ENCODE peak calls at places on chromosomes 7 and 10, in ten cellular contexts. One of them, this sample, is unnamed.

GRCh38 chr7:2709553-2710165 is 21.7 kb downstream of the AMZ1 start:
- DNase-seq in left ventricle myocardium inferior: peak; percentile 57
- DNase-seq in pancreas: peak; percentile 50
- DNase-seq in upper lobe of left lung: peak; percentile 80
- DNase-seq in stomach: peak; percentile 82
- DNase-seq in keratinocyte: peak; percentile 42
- DNase-seq in Panc1: peak; percentile 33
- DNase-seq in ovary: peak; percentile 73
- DNase-seq in astrocyte: no peak
- DNase-seq in GM12878: peak; percentile 61
- DNase-seq in this sample: peak; percentile 75

GRCh38 chr10:12419279-12419847 is 70.0 kb downstream of the CAMK1D start:
- DNase-seq in left ventricle myocardium inferior: no peak
- DNase-seq in pancreas: no peak
- DNase-seq in upper lobe of left lung: no peak
- DNase-seq in stomach: no peak
- DNase-seq in keratinocyte: peak; percentile 69
- DNase-seq in Panc1: peak; percentile 70
- DNase-seq in ovary: no peak
- DNase-seq in astrocyte: peak; percentile 100
- DNase-seq in GM12878: no peak
- DNase-seq in this sample: peak; percentile 90

GRCh38 chr7:4115442-4115841 is 566.7 kb upstream of the FOXK1 start:
- DNase-seq in left ventricle myocardium inferior: no peak
- DNase-seq in pancreas: no peak
- DNase-seq in upper lobe of left lung: no peak
- DNase-seq in stomach: no peak
- DNase-seq in keratinocyte: no peak
- DNase-seq in Panc1: no peak
- DNase-seq in ovary: no peak
- DNase-seq in astrocyte: no peak
- DNase-seq in GM12878: no peak
- DNase-seq in this sample: no peak

GRCh38 chr7:131462059-131462458 is 94.4 kb downstream of the PODXL start:
- DNase-seq in left ventricle myocardium inferior: no peak
- DNase-seq in pancreas: no peak
- DNase-seq in upper lobe of left lung: no peak
- DNase-seq in stomach: no peak
- DNase-seq in keratinocyte: no peak
- DNase-seq in Panc1: no peak
- DNase-seq in ovary: no peak
- DNase-seq in astrocyte: no peak
- DNase-seq in GM12878: no peak
- DNase-seq in this sample: no peak

GRCh38 chr7:2017914-2018785 is 214.6 kb downstream of the MAD1L1 start:
- DNase-seq in left ventricle myocardium inferior: peak; percentile 15
- DNase-seq in pancreas: no peak
- DNase-seq in upper lobe of left lung: no peak
- DNase-seq in stomach: no peak
- DNase-seq in keratinocyte: no peak
- DNase-seq in Panc1: no peak
- DNase-seq in ovary: peak; percentile 29
- DNase-seq in astrocyte: no peak
- DNase-seq in GM12878: no peak
- DNase-seq in this sample: no peak

GRCh38 chr7:19982841-19983835 is 209.7 kb upstream of the TMEM196 start:
- DNase-seq in left ventricle myocardium inferior: no peak
- DNase-seq in pancreas: peak; percentile 19
- DNase-seq in upper lobe of left lung: no peak
- DNase-seq in stomach: no peak
- DNase-seq in keratinocyte: no peak
- DNase-seq in Panc1: no peak
- DNase-seq in ovary: peak; percentile 42
- DNase-seq in astrocyte: peak; percentile 64
- DNase-seq in GM12878: peak; percentile 38
- DNase-seq in this sample: peak; percentile 58

GRCh38 chr10:101826852-101827434 is 8.7 kb upstream of the OGA start:
- DNase-seq in left ventricle myocardium inferior: no peak
- DNase-seq in pancreas: no peak
- DNase-seq in upper lobe of left lung: no peak
- DNase-seq in stomach: no peak
- DNase-seq in keratinocyte: no peak
- DNase-seq in Panc1: no peak
- DNase-seq in ovary: peak; percentile 22
- DNase-seq in astrocyte: no peak
- DNase-seq in GM12878: no peak
- DNase-seq in this sample: no peak

GRCh38 chr10:50593523-50593922 is 30.2 kb downstream of the SGMS1 start:
- DNase-seq in left ventricle myocardium inferior: no peak
- DNase-seq in pancreas: no peak
- DNase-seq in upper lobe of left lung: no peak
- DNase-seq in stomach: no peak
- DNase-seq in keratinocyte: no peak
- DNase-seq in Panc1: no peak
- DNase-seq in ovary: no peak
- DNase-seq in astrocyte: peak; percentile 30
- DNase-seq in GM12878: no peak
- DNase-seq in this sample: no peak

GRCh38 chr10:10233256-10233655 is 784.4 kb upstream of the CELF2 start:
- DNase-seq in left ventricle myocardium inferior: no peak
- DNase-seq in pancreas: no peak
- DNase-seq in upper lobe of left lung: no peak
- DNase-seq in stomach: no peak
- DNase-seq in keratinocyte: no peak
- DNase-seq in Panc1: no peak
- DNase-seq in ovary: no peak
- DNase-seq in astrocyte: no peak
- DNase-seq in GM12878: no peak
- DNase-seq in this sample: peak; percentile 30

GRCh38 chr10:3774018-3774813 is 10.8 kb downstream of the KLF6 start:
- DNase-seq in left ventricle myocardium inferior: no peak
- DNase-seq in pancreas: no peak
- DNase-seq in upper lobe of left lung: no peak
- DNase-seq in stomach: no peak
- DNase-seq in keratinocyte: no peak
- DNase-seq in Panc1: peak; percentile 72
- DNase-seq in ovary: no peak
- DNase-seq in astrocyte: peak; percentile 38
- DNase-seq in GM12878: no peak
- DNase-seq in this sample: peak; percentile 31

GRCh38 chr10:96306516-96306915 is 2.3 kb downstream of the DNTT start:
- DNase-seq in left ventricle myocardium inferior: peak; percentile 61
- DNase-seq in pancreas: peak; percentile 49
- DNase-seq in upper lobe of left lung: peak; percentile 51
- DNase-seq in stomach: no peak
- DNase-seq in keratinocyte: no peak
- DNase-seq in Panc1: no peak
- DNase-seq in ovary: no peak
- DNase-seq in astrocyte: no peak
- DNase-seq in GM12878: no peak
- DNase-seq in this sample: no peak

GRCh38 chr7:937851-938484 is 16.5 kb downstream of the ADAP1 start:
- DNase-seq in left ventricle myocardium inferior: no peak
- DNase-seq in pancreas: no peak
- DNase-seq in upper lobe of left lung: no peak
- DNase-seq in stomach: no peak
- DNase-seq in keratinocyte: no peak
- DNase-seq in Panc1: no peak
- DNase-seq in ovary: no peak
- DNase-seq in astrocyte: no peak
- DNase-seq in GM12878: no peak
- DNase-seq in this sample: no peak

GRCh38 chr7:107123392-107123791 is 45.4 kb upstream of the HBP1 start:
- DNase-seq in left ventricle myocardium inferior: no peak
- DNase-seq in pancreas: no peak
- DNase-seq in upper lobe of left lung: no peak
- DNase-seq in stomach: no peak
- DNase-seq in keratinocyte: no peak
- DNase-seq in Panc1: no peak
- DNase-seq in ovary: no peak
- DNase-seq in astrocyte: no peak
- DNase-seq in GM12878: no peak
- DNase-seq in this sample: no peak

GRCh38 chr7:14747701-14748100 is 154.8 kb downstream of the DGKB start:
- DNase-seq in left ventricle myocardium inferior: no peak
- DNase-seq in pancreas: no peak
- DNase-seq in upper lobe of left lung: no peak
- DNase-seq in stomach: no peak
- DNase-seq in keratinocyte: no peak
- DNase-seq in Panc1: no peak
- DNase-seq in ovary: no peak
- DNase-seq in astrocyte: no peak
- DNase-seq in GM12878: no peak
- DNase-seq in this sample: no peak

DNA sequence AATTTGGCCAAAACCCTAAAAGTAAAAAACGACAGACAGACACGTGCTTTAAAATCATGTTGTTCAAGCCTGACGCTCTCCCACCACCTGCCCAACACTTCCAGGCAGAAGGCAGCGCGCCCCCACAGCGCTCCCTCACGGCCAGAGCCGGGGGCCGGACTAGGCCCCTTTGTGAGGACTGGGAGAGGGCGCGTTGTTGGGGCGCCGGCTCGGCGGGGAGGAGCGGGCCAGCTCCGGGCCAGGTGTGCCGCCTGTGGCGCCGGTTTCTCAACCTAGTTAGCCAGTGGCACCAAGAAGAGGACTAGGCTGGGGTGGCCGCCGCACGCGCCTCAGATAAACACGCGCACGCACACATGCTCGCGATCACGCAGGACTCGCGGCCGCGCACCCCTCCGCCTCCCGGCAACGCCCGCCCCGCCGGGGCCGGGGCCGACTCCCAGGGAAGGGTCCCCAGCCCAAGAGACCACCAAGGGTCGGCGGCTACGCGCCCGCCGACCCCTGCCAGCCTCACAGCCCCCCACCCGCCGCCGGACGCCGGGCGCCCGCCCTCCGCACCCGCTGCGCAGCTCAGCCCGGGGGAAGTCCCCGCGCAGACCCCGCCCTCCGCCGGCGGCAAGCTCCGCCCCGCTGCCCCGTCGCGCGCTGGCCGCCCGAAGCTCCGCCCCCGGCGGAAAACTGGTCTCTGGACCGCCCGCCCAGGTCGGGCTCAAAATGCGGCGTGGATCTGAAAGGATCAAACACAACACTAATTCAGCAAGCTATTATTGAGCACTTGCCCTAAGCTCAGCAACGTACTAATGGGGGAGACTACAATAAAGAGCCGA is at the start of gene IMMP2L:
- DNase-seq in left ventricle myocardium inferior: peak; percentile 89
- DNase-seq in pancreas: peak; percentile 89
- DNase-seq in upper lobe of left lung: peak; percentile 87
- DNase-seq in stomach: peak; percentile 91
- DNase-seq in keratinocyte: peak; percentile 19
- DNase-seq in Panc1: peak; percentile 85
- DNase-seq in ovary: peak; percentile 95
- DNase-seq in astrocyte: peak; percentile 65
- DNase-seq in GM12878: peak; percentile 46
- DNase-seq in this sample: peak; percentile 86
- TF ChIP-seq CTCF in left ventricle myocardium inferior: peak; percentile 48
- TF ChIP-seq CTCF in pancreas: no peak
- TF ChIP-seq CTCF in upper lobe of left lung: peak; percentile 31
- TF ChIP-seq CTCF in stomach: peak; percentile 19
- TF ChIP-seq CTCF in keratinocyte: no peak
- TF ChIP-seq CTCF in Panc1: peak; percentile 56
- TF ChIP-seq CTCF in ovary: no peak
- TF ChIP-seq CTCF in astrocyte: peak; percentile 13
- TF ChIP-seq CTCF in GM12878: peak; percentile 41
- TF ChIP-seq CTCF in this sample: peak; percentile 42

GRCh38 chr7:135166338-135166989 is 4.0 kb downstream of the CYREN start:
- DNase-seq in left ventricle myocardium inferior: no peak
- DNase-seq in pancreas: no peak
- DNase-seq in upper lobe of left lung: peak; percentile 59
- DNase-seq in stomach: no peak
- DNase-seq in keratinocyte: no peak
- DNase-seq in Panc1: no peak
- DNase-seq in ovary: no peak
- DNase-seq in astrocyte: no peak
- DNase-seq in GM12878: no peak
- DNase-seq in this sample: no peak

GRCh38 chr7:135167360-135167759 is 3.1 kb downstream of the CYREN start:
- DNase-seq in left ventricle myocardium inferior: no peak
- DNase-seq in pancreas: no peak
- DNase-seq in upper lobe of left lung: no peak
- DNase-seq in stomach: no peak
- DNase-seq in keratinocyte: no peak
- DNase-seq in Panc1: no peak
- DNase-seq in ovary: no peak
- DNase-seq in astrocyte: no peak
- DNase-seq in GM12878: no peak
- DNase-seq in this sample: no peak

GRCh38 chr7:135164357-135165021 is 6.0 kb downstream of the CYREN start:
- DNase-seq in left ventricle myocardium inferior: no peak
- DNase-seq in pancreas: no peak
- DNase-seq in upper lobe of left lung: no peak
- DNase-seq in stomach: no peak
- DNase-seq in keratinocyte: no peak
- DNase-seq in Panc1: no peak
- DNase-seq in ovary: no peak
- DNase-seq in astrocyte: no peak
- DNase-seq in GM12878: no peak
- DNase-seq in this sample: no peak

GRCh38 chr7:135168001-135168400 is 2.5 kb downstream of the CYREN start:
- DNase-seq in left ventricle myocardium inferior: no peak
- DNase-seq in pancreas: no peak
- DNase-seq in upper lobe of left lung: peak; percentile 77
- DNase-seq in stomach: no peak
- DNase-seq in keratinocyte: no peak
- DNase-seq in Panc1: no peak
- DNase-seq in ovary: no peak
- DNase-seq in astrocyte: no peak
- DNase-seq in GM12878: no peak
- DNase-seq in this sample: no peak

GRCh38 chr7:135165862-135166261 is 4.6 kb downstream of the CYREN start:
- DNase-seq in left ventricle myocardium inferior: no peak
- DNase-seq in pancreas: no peak
- DNase-seq in upper lobe of left lung: no peak
- DNase-seq in stomach: no peak
- DNase-seq in keratinocyte: no peak
- DNase-seq in Panc1: no peak
- DNase-seq in ovary: no peak
- DNase-seq in astrocyte: no peak
- DNase-seq in GM12878: no peak
- DNase-seq in this sample: no peak
- H3K4me1 ChIP-seq in left ventricle myocardium inferior: peaks cover 82% of the 10 kb centered on the region
- H3K4me1 ChIP-seq in pancreas: peaks cover 27% of the 10 kb centered on the region
- H3K4me1 ChIP-seq in upper lobe of left lung: peaks cover 73% of the 10 kb centered on the region
- H3K4me1 ChIP-seq in stomach: peaks cover 61% of the 10 kb centered on the region
- H3K4me1 ChIP-seq in keratinocyte: peaks cover 14% of the 10 kb centered on the region
- H3K4me1 ChIP-seq in Panc1: peaks cover 10% of the 10 kb centered on the region
- H3K4me1 ChIP-seq in ovary: peaks cover 2% of the 10 kb centered on the region
- H3K4me1 ChIP-seq in astrocyte: peaks cover 15% of the 10 kb centered on the region
- H3K4me1 ChIP-seq in GM12878: peaks cover 22% of the 10 kb centered on the region
- H3K4me1 ChIP-seq in this sample: peaks cover 9% of the 10 kb centered on the region

GRCh38 chr10:78000956-78001472 is 28.3 kb downstream of the POLR3A start:
- DNase-seq in left ventricle myocardium inferior: no peak
- DNase-seq in pancreas: no peak
- DNase-seq in upper lobe of left lung: no peak
- DNase-seq in stomach: no peak
- DNase-seq in keratinocyte: no peak
- DNase-seq in Panc1: no peak
- DNase-seq in ovary: no peak
- DNase-seq in astrocyte: no peak
- DNase-seq in GM12878: no peak
- DNase-seq in this sample: no peak
- H3K36me3 ChIP-seq in left ventricle myocardium inferior: peaks cover 77% of the 10 kb centered on the region
- H3K36me3 ChIP-seq in pancreas: peaks cover 29% of the 10 kb centered on the region
- H3K36me3 ChIP-seq in upper lobe of left lung: peaks cover 77% of the 10 kb centered on the region
- H3K36me3 ChIP-seq in stomach: peaks cover 89% of the 10 kb centered on the region
- H3K36me3 ChIP-seq in keratinocyte: peaks cover 33% of the 10 kb centered on the region
- H3K36me3 ChIP-seq in Panc1: peaks cover 31% of the 10 kb centered on the region
- H3K36me3 ChIP-seq in ovary: no peaks in the 10 kb centered on the region
- H3K36me3 ChIP-seq in astrocyte: peaks cover 60% of the 10 kb centered on the region
- H3K36me3 ChIP-seq in GM12878: peaks cover 21% of the 10 kb centered on the region
- H3K36me3 ChIP-seq in this sample: peaks cover 61% of the 10 kb centered on the region

GRCh38 chr10:20492447-20492846 is 404.7 kb downstream of the NEBL start:
- DNase-seq in left ventricle myocardium inferior: no peak
- DNase-seq in pancreas: no peak
- DNase-seq in upper lobe of left lung: no peak
- DNase-seq in stomach: no peak
- DNase-seq in keratinocyte: no peak
- DNase-seq in Panc1: no peak
- DNase-seq in ovary: no peak
- DNase-seq in astrocyte: no peak
- DNase-seq in GM12878: no peak
- DNase-seq in this sample: no peak
- TF ChIP-seq CTCF in left ventricle myocardium inferior: no peak
- TF ChIP-seq CTCF in pancreas: no peak
- TF ChIP-seq CTCF in upper lobe of left lung: no peak
- TF ChIP-seq CTCF in stomach: no peak
- TF ChIP-seq CTCF in keratinocyte: no peak
- TF ChIP-seq CTCF in Panc1: no peak
- TF ChIP-seq CTCF in ovary: no peak
- TF ChIP-seq CTCF in astrocyte: no peak
- TF ChIP-seq CTCF in GM12878: no peak
- TF ChIP-seq CTCF in this sample: no peak

This sample was measured in cardiac muscle cell.